ENCODE peak calls at places on chromosomes 16 and 17, in six cellular contexts. B, Q, S, E, O and W are unnamed samples.

GRCh38 chr17:50689251-50689650 is 18.5 kb downstream of the ANKRD40 start:
- DNase-seq in B (no peak), Q (peak; percentile 31), S (no peak), E (no peak), O (no peak), W (no peak)

GRCh38 chr17:47703191-47703591 is 9.2 kb downstream of the TBKBP1 start:
- DNase-seq in B (no peak), Q (no peak), S (no peak), E (no peak), O (no peak), W (no peak)

GRCh38 chr17:80063815-80064585 is 27.6 kb downstream of the CCDC40 start:
- DNase-seq in B (no peak), Q (peak; percentile 67), S (peak; percentile 81), E (no peak), O (no peak), W (peak; percentile 24)

GRCh38 chr16:76947694-76948093 is 243.3 kb upstream of the MON1B start:
- DNase-seq in B (no peak), Q (no peak), S (no peak), E (no peak), O (no peak), W (no peak)

GRCh38 chr16:85173077-85173980 is 61.1 kb upstream of the CIBAR2 start:
- DNase-seq in B (no peak), Q (peak; percentile 76), S (no peak), E (no peak), O (no peak), W (peak; percentile 34)

GRCh38 chr16:71526111-71526998 is at the start of gene CHST4:
- DNase-seq in B (peak; percentile 95), Q (no peak), S (no peak), E (peak; percentile 66), O (no peak), W (no peak)

GRCh38 chr16:86532526-86532815 is 22.1 kb downstream of the FOXF1 start:
- DNase-seq in B (no peak), Q (no peak), S (no peak), E (no peak), O (no peak), W (no peak)

GRCh38 chr17:17380156-17380925 is 77.2 kb downstream of the NT5M start:
- DNase-seq in B (no peak), Q (no peak), S (no peak), E (no peak), O (no peak), W (no peak)

GRCh38 chr16:72590179-72590937 is 418.4 kb upstream of the PMFBP1 start:
- DNase-seq in B (no peak), Q (no peak), S (no peak), E (no peak), O (peak; percentile 66), W (no peak)

DNA sequence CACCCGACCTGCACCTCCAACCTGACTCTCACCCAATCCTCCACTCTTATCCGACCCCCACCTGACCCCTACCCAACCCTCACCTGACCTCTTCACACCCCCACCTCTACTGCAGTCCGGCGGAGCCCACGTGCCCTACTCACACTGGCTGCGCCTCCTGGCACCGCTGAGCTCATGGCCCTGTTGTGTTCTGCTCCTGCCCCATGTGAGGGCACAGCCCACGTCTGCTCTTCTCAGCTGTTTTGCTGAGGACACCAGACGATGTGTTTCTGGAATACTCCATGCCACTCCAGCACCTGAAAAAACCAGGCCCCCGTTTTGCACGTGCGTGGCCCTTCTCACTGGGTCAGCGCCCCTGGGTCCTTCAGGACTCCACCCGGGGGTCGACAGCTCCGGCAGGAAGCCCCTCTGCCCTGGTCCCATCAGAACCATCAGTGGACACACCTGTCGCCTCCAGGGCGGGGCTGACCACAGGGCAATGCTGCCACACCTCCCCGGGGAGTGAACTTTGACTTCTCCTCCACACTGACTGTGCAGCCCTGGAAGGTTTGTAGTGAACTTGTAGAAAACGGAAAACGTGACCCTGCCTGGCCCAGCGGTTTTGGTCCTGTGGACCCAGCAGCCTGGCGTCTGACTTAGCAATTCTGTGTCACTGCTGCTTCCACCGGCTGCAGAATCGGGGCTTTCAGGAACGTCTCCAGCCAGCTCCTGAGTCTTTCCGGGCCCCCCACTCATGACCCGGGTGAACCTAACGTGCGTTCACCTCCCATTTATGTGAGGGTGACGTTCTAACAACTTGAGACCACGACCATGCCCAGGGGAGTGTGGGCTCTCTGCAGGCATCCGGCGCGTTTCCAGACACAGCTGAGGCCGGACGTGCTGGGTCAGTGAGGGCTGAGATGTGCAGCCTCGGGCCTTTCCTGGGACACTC is 5.7 kb upstream of the RAB40B start:
- DNase-seq in B (no peak), Q (no peak), S (peak; percentile 69), E (no peak), O (no peak), W (no peak)
- TF ChIP-seq ZNF274 in B (no peak), Q (no peak), S (no peak), E (no peak), O (no peak), W (no peak)

DNA sequence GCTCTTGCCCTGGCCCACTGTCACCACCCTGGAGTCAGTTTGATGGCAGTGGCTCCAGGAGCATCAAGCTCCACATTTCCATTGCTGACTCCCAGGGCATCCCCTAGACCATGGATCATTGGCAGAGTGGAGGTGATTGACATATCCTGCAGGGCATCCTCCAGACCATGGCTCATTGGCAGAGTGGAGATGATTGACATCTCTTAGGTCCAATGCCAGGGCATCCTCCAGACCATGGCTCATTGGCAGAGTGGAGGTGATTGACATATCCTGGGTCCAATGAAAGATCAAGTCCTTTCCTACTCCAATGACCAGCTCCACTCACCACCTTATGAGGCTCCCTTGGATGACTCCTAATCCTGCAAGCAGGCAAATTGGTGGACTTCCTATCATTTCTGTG is 174.3 kb upstream of the NLRP1 start:
- DNase-seq in B (no peak), Q (peak; percentile 4), S (peak; percentile 30), E (peak; percentile 57), O (peak; percentile 12), W (peak; percentile 83)
- TF ChIP-seq ZNF274 in B (no peak), Q (no peak), S (no peak), E (no peak), O (no peak), W (no peak)

DNA sequence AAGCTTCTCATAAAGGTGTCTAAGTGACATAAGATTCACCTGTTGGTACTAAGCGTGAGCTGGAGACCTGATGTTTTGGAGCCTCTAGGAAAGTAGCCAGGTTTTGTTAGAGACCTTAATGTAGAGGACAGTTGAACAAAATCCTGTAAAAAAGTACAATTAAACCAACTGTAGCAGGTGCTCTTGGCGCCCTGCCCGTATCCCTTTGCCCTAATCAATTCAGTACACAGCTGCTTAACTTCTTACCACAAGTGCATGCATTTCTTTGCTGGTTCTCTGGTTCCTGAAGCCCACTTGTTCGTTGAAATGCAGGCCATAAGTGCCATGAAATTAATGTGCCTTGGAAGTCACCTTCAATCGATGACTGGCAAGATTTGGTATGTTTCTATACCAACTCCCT is 24.4 kb downstream of the GLP2R start:
- DNase-seq in B (no peak), Q (no peak), S (no peak), E (no peak), O (no peak), W (no peak)
- TF ChIP-seq ZNF274 in B (no peak), Q (no peak), S (no peak), E (no peak), O (no peak), W (no peak)

DNA sequence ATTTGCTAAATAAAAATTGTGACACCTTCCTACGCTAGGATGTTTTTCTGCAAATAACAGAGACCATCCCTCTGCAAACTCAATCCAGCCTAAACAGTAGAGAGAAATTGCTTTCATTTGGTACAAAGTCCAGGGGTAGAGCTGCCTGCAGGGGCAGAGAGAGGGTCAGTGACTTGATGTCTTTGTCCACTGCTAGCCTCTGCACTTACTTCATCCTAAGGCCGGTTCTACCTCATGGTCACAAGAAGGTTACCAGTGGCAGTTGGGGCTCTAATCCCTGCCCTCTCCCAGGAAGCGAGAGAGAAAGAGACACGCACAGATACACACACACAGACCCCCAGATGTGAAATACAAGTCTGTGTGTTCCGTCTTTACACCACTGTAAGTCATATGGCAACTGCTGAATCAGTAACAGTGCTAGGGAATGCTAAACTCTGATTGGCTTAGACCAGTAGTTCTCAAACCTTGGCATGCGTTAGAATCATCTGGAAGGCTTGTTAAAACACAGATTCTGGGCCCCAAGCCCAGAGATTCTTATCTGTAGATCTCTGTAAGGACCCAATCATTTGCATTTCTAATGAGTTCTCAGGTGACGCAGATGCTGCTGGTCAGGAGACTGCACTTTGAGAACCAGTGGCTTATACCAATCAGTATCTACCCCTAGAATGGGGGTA is 13.1 kb upstream of the LPCAT2 start:
- DNase-seq in B (no peak), Q (no peak), S (peak; percentile 65), E (no peak), O (no peak), W (no peak)
- TF ChIP-seq ZNF274 in B (no peak), Q (no peak), S (no peak), E (no peak), O (no peak), W (no peak)